ENCODE peak calls at places on chromosomes 1 and 21, in six cellular contexts. A, M, N, P, Y and B are unnamed samples.

GRCh38 chr21:43328171-43328570 is 98.8 kb downstream of the SIK1 start:
- DNase-seq in M (no peak), N (no peak), Y (no peak), P (no peak), A (no peak), B (no peak)

GRCh38 chr1:168879906-168880734 is 151.1 kb upstream of the DPT start:
- DNase-seq in N (no peak), P (no peak), A (no peak), M (no peak), Y (peak), B (no peak)

GRCh38 chr1:26956321-26956720 is 3.9 kb downstream of the KDF1 start:
- DNase-seq in Y (no peak), M (no peak), N (no peak), P (no peak), A (no peak), B (no peak)

GRCh38 chr1:3012511-3013291 is 8.6 kb upstream of the ACTRT2 start:
- DNase-seq in P (peak), A (no peak), Y (peak), M (no peak), N (no peak), B (no peak)

GRCh38 chr1:78177708-78178270 is 132.0 kb downstream of the GIPC2 start:
- DNase-seq in A (no peak), P (no peak), M (no peak), Y (no peak), N (no peak), B (no peak)

GRCh38 chr1:226763741-226764264 is 24.7 kb upstream of the ITPKB start:
- DNase-seq in A (peak), N (peak), M (no peak), Y (no peak), P (peak), B (no peak)

GRCh38 chr1:176436251-176436650 is 26.7 kb upstream of the PAPPA2 start:
- DNase-seq in P (no peak), Y (no peak), A (no peak), M (no peak), N (no peak), B (no peak)

GRCh38 chr1:166884040-166884642 is 8.1 kb upstream of the TADA1 start:
- DNase-seq in M (no peak), P (peak), Y (peak), A (no peak), N (peak), B (no peak)

GRCh38 chr1:177432897-177433296 is 262.1 kb downstream of the BRINP2 start:
- DNase-seq in P (no peak), Y (no peak), M (no peak), N (no peak), A (no peak), B (no peak)

GRCh38 chr1:234726359-234726836 is 116.4 kb upstream of the IRF2BP2 start:
- DNase-seq in A (no peak), P (no peak), N (no peak), Y (no peak), M (no peak), B (no peak)

GRCh38 chr1:63775418-63776127 is 1.8 kb downstream of the ROR1 start:
- DNase-seq in Y (no peak), P (no peak), A (no peak), M (no peak), N (no peak), B (no peak)

GRCh38 chr1:90725341-90725960 is 8.3 kb upstream of the BARHL2 start:
- DNase-seq in A (no peak), P (no peak), M (no peak), N (no peak), Y (no peak), B (no peak)

GRCh38 chr1:1599919-1600860 is at the start of gene FNDC10:
- DNase-seq in A (no peak), P (no peak), Y (no peak), M (no peak), N (no peak), B (no peak)

GRCh38 chr21:38741976-38742309 is 63.8 kb upstream of the ETS2 start:
- DNase-seq in A (no peak), P (no peak), M (no peak), N (no peak), Y (no peak), B (no peak)

GRCh38 chr1:235527196-235527814 is 23.1 kb upstream of the B3GALNT2 start:
- DNase-seq in A (no peak), Y (no peak), M (no peak), P (no peak), N (no peak), B (no peak)

GRCh38 chr1:53321366-53321765 is 6.5 kb downstream of the LRP8 start:
- DNase-seq in A (no peak), Y (no peak), M (no peak), N (peak), P (no peak), B (no peak)

GRCh38 chr21:22346576-22346975 is 1348.4 kb downstream of the NCAM2 start:
- DNase-seq in N (no peak), P (no peak), M (no peak), Y (no peak), A (no peak), B (no peak)

GRCh38 chr1:76303348-76303712 is 228.8 kb downstream of the ST6GALNAC3 start:
- DNase-seq in M (no peak), Y (no peak), P (no peak), N (no peak), A (no peak), B (no peak)

GRCh38 chr1:117093091-117093534 is 28.4 kb downstream of the TRIM45 start:
- DNase-seq in A (peak), P (peak), Y (peak), M (peak), N (peak), B (peak)

GRCh38 chr21:45308211-45309068 is 20.7 kb upstream of the POFUT2 start:
- DNase-seq in Y (no peak), M (no peak), A (no peak), N (no peak), P (peak), B (no peak)

GRCh38 chr1:226125097-226125630 is 61.4 kb downstream of the ACBD3 start:
- DNase-seq in P (peak), A (no peak), N (peak), Y (peak), M (no peak), B (no peak)

GRCh38 chr1:108199231-108199657 is 899 bp downstream of the SLC25A24 start:
- DNase-seq in P (peak), N (peak), A (no peak), M (no peak), Y (peak), B (peak)

GRCh38 chr1:11354893-11355593 is 82.0 kb downstream of the UBIAD1 start:
- DNase-seq in A (no peak), N (no peak), Y (no peak), M (no peak), P (no peak), B (no peak)

GRCh38 chr1:97677702-97678101 is 243.1 kb downstream of the DPYD start:
- DNase-seq in M (no peak), Y (no peak), N (no peak), P (no peak), A (no peak), B (no peak)

GRCh38 chr1:15004396-15004795 is 149.2 kb upstream of the TMEM51 start:
- DNase-seq in P (no peak), Y (no peak), M (no peak), A (no peak), N (no peak), B (no peak)

GRCh38 chr1:8137406-8138244 is 111.5 kb upstream of the ERRFI1 start:
- DNase-seq in Y (no peak), M (peak), P (peak), N (peak), A (peak), B (peak)

GRCh38 chr1:198934901-198935301 is 296.1 kb downstream of the PTPRC start:
- DNase-seq in Y (peak), N (no peak), A (no peak), P (peak), M (no peak), B (no peak)

GRCh38 chr1:109864960-109865611 is 45.6 kb upstream of the CSF1 start:
- DNase-seq in N (no peak), A (no peak), Y (peak), M (no peak), P (peak), B (peak)

GRCh38 chr1:81044708-81045107 is 756.0 kb upstream of the ADGRL2 start:
- DNase-seq in P (peak), A (no peak), M (no peak), Y (no peak), N (peak), B (no peak)

GRCh38 chr1:230176871-230177411 is 109.9 kb downstream of the GALNT2 start:
- DNase-seq in P (peak), Y (peak), N (no peak), A (no peak), M (no peak), B (no peak)

GRCh38 chr1:211715976-211716375 is 40.6 kb upstream of the NEK2 start:
- DNase-seq in N (no peak), Y (no peak), M (no peak), A (no peak), P (no peak), B (no peak)

GRCh38 chr1:119475866-119476439 is 31.1 kb upstream of the HSD3B1 start:
- DNase-seq in M (no peak), N (peak), P (peak), Y (peak), A (no peak), B (peak)

GRCh38 chr1:26887125-26887524 is 3.0 kb downstream of the GPN2 start:
- DNase-seq in P (peak), M (no peak), A (no peak), Y (no peak), N (peak), B (no peak)

GRCh38 chr1:32470991-32471694 is 6.3 kb downstream of the ZBTB8B start:
- DNase-seq in A (no peak), N (no peak), M (no peak), P (no peak), Y (no peak), B (no peak)

GRCh38 chr21:30102881-30103280 is 63.7 kb downstream of the CLDN17 start:
- DNase-seq in Y (no peak), P (no peak), N (no peak), A (no peak), M (no peak), B (no peak)

GRCh38 chr21:45550552-45551210 is 8.4 kb upstream of the SLC19A1 start:
- DNase-seq in A (no peak), N (no peak), P (no peak), Y (no peak), M (no peak), B (no peak)

GRCh38 chr1:192580351-192580962 is 4.9 kb downstream of the RGS1 start:
- DNase-seq in N (peak), M (peak), A (no peak), P (peak), Y (peak), B (no peak)

GRCh38 chr1:182215797-182216196 is 154.3 kb upstream of the ZNF648 start:
- DNase-seq in M (peak), A (no peak), Y (no peak), N (peak), P (peak), B (peak)

GRCh38 chr1:214463596-214463995 is 87.8 kb downstream of the PTPN14 start:
- DNase-seq in M (no peak), A (no peak), Y (no peak), N (no peak), P (peak), B (no peak)